ENCODE peak calls at places on chromosomes 13 and 19, in six cellular contexts. V is iPS DF 6.9, B is HS-27A, K is heart right ventricle, I is nephron progenitor cell, A is B cell. N is an unnamed sample.

GRCh38 chr19:50555033-50555432 is 13.2 kb downstream of the LRRC4B start:
- DNase-seq in B (no peak), I (no peak), K (no peak), V (no peak), A (no peak), N (no peak)

GRCh38 chr19:51116736-51117135 is 8.0 kb upstream of the SIGLEC9 start:
- DNase-seq in K (no peak), V (no peak), B (no peak), A (no peak), I (no peak), N (no peak)

GRCh38 chr13:74289861-74290260 is 155.7 kb upstream of the KLF12 start:
- DNase-seq in A (no peak), I (no peak), B (no peak), V (no peak), K (no peak), N (no peak)

GRCh38 chr19:35455616-35456201 is 7.7 kb downstream of the FFAR2 start:
- DNase-seq in V (no peak), K (no peak), I (no peak), B (no peak), A (no peak), N (no peak)

GRCh38 chr13:64075543-64076271 is 2660.1 kb upstream of the PCDH20 start:
- DNase-seq in I (no peak), K (no peak), A (no peak), V (no peak), B (no peak), N (no peak)

GRCh38 chr19:27741236-27741635 is 1471.7 kb downstream of the UQCRFS1 start:
- DNase-seq in V (no peak), A (no peak), K (no peak), B (no peak), I (no peak), N (no peak)

GRCh38 chr19:48051345-48052033 is 7.6 kb upstream of the CABP5 start:
- DNase-seq in A (no peak), I (no peak), V (no peak), B (no peak), K (no peak), N (no peak)

GRCh38 chr13:53206455-53206854 is 177.8 kb downstream of the OLFM4 start:
- DNase-seq in I (no peak), K (no peak), V (no peak), A (no peak), B (no peak), N (peak)

GRCh38 chr19:38653028-38653571 is 5.7 kb downstream of the ACTN4 start:
- DNase-seq in I (no peak), B (no peak), V (no peak), K (no peak), A (no peak), N (no peak)

GRCh38 chr13:105410602-105411001 is 1124.9 kb downstream of the EFNB2 start:
- DNase-seq in I (peak), B (no peak), A (peak), K (peak), V (peak), N (no peak)

GRCh38 chr13:24261566-24261965 is 47.8 kb upstream of the C1QTNF9 start:
- DNase-seq in V (no peak), K (no peak), A (no peak), I (no peak), B (no peak), N (no peak)

GRCh38 chr13:85093808-85094207 is 705.4 kb downstream of the SLITRK6 start:
- DNase-seq in A (no peak), V (no peak), I (no peak), K (no peak), B (no peak), N (no peak)

N was measured in OCI-LY7.